ENCODE peak calls at places on chromosomes 1 and 21, in eight cellular contexts. Y, F, T, O, D, J, K and B are unnamed samples.

GRCh38 chr1:85109475-85109874 is 61.2 kb upstream of the MCOLN3 start:
- DNase-seq in Y (peak), F (peak), T (peak), O (peak), D (peak), J (peak), K (no peak), B (peak)

GRCh38 chr1:216075339-216075738 is 347.9 kb downstream of the USH2A start:
- DNase-seq in Y (peak), F (no peak), T (no peak), O (no peak), D (no peak), J (peak), K (no peak), B (no peak)

GRCh38 chr1:12556368-12556930 is 61.6 kb downstream of the DHRS3 start:
- DNase-seq in Y (peak), F (no peak), T (no peak), O (no peak), D (no peak), J (peak), K (no peak), B (no peak)

GRCh38 chr1:21550097-21550496 is 40.9 kb downstream of the ALPL start:
- DNase-seq in Y (peak), F (no peak), T (no peak), O (no peak), D (no peak), J (no peak), K (no peak), B (no peak)

GRCh38 chr21:38258803-38259485 is 2.2 kb downstream of the KCNJ15 start:
- DNase-seq in Y (peak), F (no peak), T (no peak), O (no peak), D (no peak), J (peak), K (no peak), B (no peak)

GRCh38 chr1:64955093-64956066 is 11.0 kb downstream of the JAK1 start:
- DNase-seq in Y (no peak), F (no peak), T (no peak), O (peak), D (no peak), J (no peak), K (no peak), B (no peak)

GRCh38 chr1:17696417-17697301 is 58.5 kb upstream of the ACTL8 start:
- DNase-seq in Y (peak), F (no peak), T (no peak), O (peak), D (no peak), J (peak), K (no peak), B (peak)

GRCh38 chr21:44932366-44933181 is 7.3 kb upstream of the SLX9 start:
- DNase-seq in Y (peak), F (peak), T (peak), O (no peak), D (peak), J (no peak), K (no peak), B (no peak)

GRCh38 chr1:29505537-29506220 is 269.4 kb downstream of the PTPRU start:
- DNase-seq in Y (no peak), F (no peak), T (no peak), O (no peak), D (no peak), J (no peak), K (no peak), B (no peak)

GRCh38 chr1:115838805-115839705 is 1.9 kb downstream of the NHLH2 start:
- DNase-seq in Y (peak), F (peak), T (peak), O (peak), D (peak), J (no peak), K (no peak), B (no peak)

GRCh38 chr1:81296584-81296983 is 504.1 kb upstream of the ADGRL2 start:
- DNase-seq in Y (peak), F (no peak), T (no peak), O (no peak), D (no peak), J (peak), K (no peak), B (no peak)

GRCh38 chr1:61370177-61370907 is 288.0 kb downstream of the NFIA start:
- DNase-seq in Y (no peak), F (no peak), T (no peak), O (no peak), D (no peak), J (no peak), K (no peak), B (no peak)

GRCh38 chr1:21508580-21509350 is 458 bp upstream of the ALPL start:
- DNase-seq in Y (peak), F (peak), T (no peak), O (peak), D (peak), J (peak), K (peak), B (no peak)

GRCh38 chr1:238562376-238562775 is 671.7 kb upstream of the ZP4 start:
- DNase-seq in Y (peak), F (no peak), T (no peak), O (no peak), D (no peak), J (peak), K (no peak), B (no peak)

GRCh38 chr1:54403808-54404261 is 2.4 kb downstream of the SSBP3 start:
- DNase-seq in Y (peak), F (no peak), T (no peak), O (no peak), D (peak), J (peak), K (no peak), B (no peak)

GRCh38 chr1:207806531-207807394 is 54.9 kb downstream of the CD46 start:
- DNase-seq in Y (peak), F (no peak), T (no peak), O (no peak), D (no peak), J (peak), K (no peak), B (no peak)

GRCh38 chr1:77781683-77782082 is 2.2 kb downstream of the MIGA1 start:
- DNase-seq in Y (no peak), F (no peak), T (no peak), O (no peak), D (no peak), J (no peak), K (no peak), B (no peak)

GRCh38 chr1:198788561-198789064 is 149.8 kb downstream of the PTPRC start:
- DNase-seq in Y (no peak), F (no peak), T (no peak), O (peak), D (peak), J (no peak), K (no peak), B (no peak)

GRCh38 chr1:20834192-20834591 is 47.1 kb upstream of the HP1BP3 start:
- DNase-seq in Y (no peak), F (no peak), T (no peak), O (no peak), D (no peak), J (no peak), K (no peak), B (no peak)

GRCh38 chr1:32933742-32934322 is 30.8 kb downstream of the RNF19B start:
- DNase-seq in Y (peak), F (peak), T (no peak), O (no peak), D (no peak), J (peak), K (no peak), B (no peak)